ENCODE peak calls at places on chromosome 17, in nine cellular contexts. U is PC-9, D is GM23248, F is GM23338, C is H9, Y is endothelial cell of umbilical vein, T is fibroblast of lung, Z is OCI-LY7, M is IMR-90. P is an unnamed sample.
A peak's percentile ranks its signal among the peaks of the same experiment; 100 is the strongest.

GRCh38 chr17:48545022-48545376 is at the start of gene HOXB2:
- DNase-seq in T (no peak), Y (peak; percentile 78), F (peak; percentile 49), M (peak; percentile 77), D (peak; percentile 82), Z (no peak), U (no peak), C (no peak), P (no peak)

GRCh38 chr17:40854175-40854814 is 12.7 kb downstream of the KRT12 start:
- DNase-seq in Y (peak; percentile 59), T (peak; percentile 90), F (no peak), C (no peak), Z (no peak), U (no peak), M (peak; percentile 93), D (peak; percentile 94), P (peak; percentile 84)

GRCh38 chr17:75650874-75651273 is 16.1 kb downstream of the RECQL5 start:
- DNase-seq in Y (no peak), Z (no peak), T (no peak), D (no peak), F (no peak), M (no peak), U (no peak), C (no peak), P (no peak)

GRCh38 chr17:33929181-33929724 is 325.8 kb upstream of the CCL2 start:
- DNase-seq in C (peak; percentile 77), M (no peak), Z (no peak), U (no peak), Y (no peak), F (peak; percentile 74), T (no peak), D (no peak), P (no peak)

GRCh38 chr17:6502142-6502541 is 54.2 kb downstream of the PITPNM3 start:
- DNase-seq in T (no peak), U (no peak), Z (no peak), D (no peak), Y (no peak), M (no peak), F (no peak), C (no peak), P (no peak)

GRCh38 chr17:75632428-75632827 is 806 bp upstream of the SMIM5 start:
- DNase-seq in Y (no peak), F (no peak), M (no peak), Z (no peak), U (no peak), C (no peak), T (no peak), D (no peak), P (no peak)

GRCh38 chr17:73096201-73096600 is 3.7 kb upstream of the SLC39A11 start:
- DNase-seq in C (no peak), U (no peak), Z (no peak), M (no peak), F (no peak), D (no peak), T (no peak), Y (no peak), P (no peak)

GRCh38 chr17:17690156-17690737 is 9.0 kb downstream of the RAI1 start:
- DNase-seq in Z (no peak), T (no peak), F (no peak), C (no peak), M (no peak), U (peak; percentile 56), Y (no peak), D (no peak), P (no peak)

GRCh38 chr17:69677130-69677529 is 262.6 kb downstream of the MAP2K6 start:
- DNase-seq in Z (no peak), D (no peak), C (no peak), U (no peak), M (no peak), T (no peak), F (no peak), Y (peak; percentile 38), P (peak; percentile 39)

GRCh38 chr17:47239663-47240374 is 13.8 kb upstream of the ITGB3 start:
- DNase-seq in Y (peak; percentile 99), F (no peak), M (peak; percentile 98), T (peak; percentile 97), U (peak; percentile 87), Z (peak; percentile 43), C (no peak), D (peak; percentile 99), P (peak; percentile 100)

GRCh38 chr17:49241763-49242312 is 11.3 kb upstream of the PHOSPHO1 start:
- DNase-seq in M (no peak), T (no peak), U (no peak), F (no peak), D (no peak), C (no peak), Z (no peak), Y (no peak), P (peak; percentile 1)

GRCh38 chr17:39679521-39680192 is 8.2 kb downstream of the PGAP3 start:
- DNase-seq in Z (peak; percentile 27), F (no peak), U (no peak), D (no peak), C (no peak), T (no peak), Y (no peak), M (no peak), P (no peak)

GRCh38 chr17:64188088-64188487 is 58.1 kb upstream of the ERN1 start:
- DNase-seq in T (no peak), D (no peak), Z (no peak), F (no peak), Y (no peak), U (no peak), M (no peak), C (no peak), P (no peak)

DNA sequence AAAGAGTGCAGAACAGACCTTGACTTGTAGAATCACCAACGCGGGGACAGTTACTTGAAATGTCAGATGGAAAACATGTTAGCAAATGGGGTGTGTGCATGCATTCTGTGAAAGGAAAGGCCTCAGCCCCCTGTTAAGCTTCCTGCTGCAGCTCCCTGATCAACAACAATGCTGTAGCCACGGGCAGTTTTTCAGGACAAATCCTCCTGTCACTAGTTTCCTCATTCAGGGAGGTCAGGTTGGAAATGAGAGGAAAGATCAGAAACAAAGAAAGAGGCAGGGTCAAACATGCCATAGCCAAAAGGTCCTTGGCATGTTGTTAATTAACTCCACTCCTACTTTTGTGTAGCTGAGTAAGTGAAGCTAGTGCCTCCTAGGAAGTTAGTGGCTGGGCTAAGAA is 18.3 kb downstream of the SMIM36 start:
- DNase-seq in T (no peak), C (no peak), M (no peak), Y (no peak), U (no peak), F (no peak), Z (no peak), D (no peak), P (no peak)
- H2AFZ ChIP-seq in T (no peak overlapping the region), C (no peak overlapping the region), M (no peak overlapping the region), Y (no peak overlapping the region), U (no peak overlapping the region), F (peak overlapping the region; percentile 82), Z (no peak overlapping the region), D (no peak overlapping the region), P (no peak overlapping the region)

GRCh38 chr17:80034977-80035686 is 540 bp downstream of the TBC1D16 start:
- DNase-seq in T (peak; percentile 43), C (peak; percentile 25), Z (no peak), F (peak; percentile 70), Y (peak; percentile 68), U (peak; percentile 17), M (peak; percentile 43), D (peak; percentile 74), P (peak; percentile 31)
- H2AFZ ChIP-seq in T (no peak overlapping the region), C (no peak overlapping the region), Z (no peak overlapping the region), F (no peak overlapping the region), Y (peak overlapping the region; percentile 34), U (peak overlapping the region; percentile 84), M (peak overlapping the region; percentile 91), D (peak overlapping the region; percentile 70), P (peak overlapping the region; percentile 52)

DNA sequence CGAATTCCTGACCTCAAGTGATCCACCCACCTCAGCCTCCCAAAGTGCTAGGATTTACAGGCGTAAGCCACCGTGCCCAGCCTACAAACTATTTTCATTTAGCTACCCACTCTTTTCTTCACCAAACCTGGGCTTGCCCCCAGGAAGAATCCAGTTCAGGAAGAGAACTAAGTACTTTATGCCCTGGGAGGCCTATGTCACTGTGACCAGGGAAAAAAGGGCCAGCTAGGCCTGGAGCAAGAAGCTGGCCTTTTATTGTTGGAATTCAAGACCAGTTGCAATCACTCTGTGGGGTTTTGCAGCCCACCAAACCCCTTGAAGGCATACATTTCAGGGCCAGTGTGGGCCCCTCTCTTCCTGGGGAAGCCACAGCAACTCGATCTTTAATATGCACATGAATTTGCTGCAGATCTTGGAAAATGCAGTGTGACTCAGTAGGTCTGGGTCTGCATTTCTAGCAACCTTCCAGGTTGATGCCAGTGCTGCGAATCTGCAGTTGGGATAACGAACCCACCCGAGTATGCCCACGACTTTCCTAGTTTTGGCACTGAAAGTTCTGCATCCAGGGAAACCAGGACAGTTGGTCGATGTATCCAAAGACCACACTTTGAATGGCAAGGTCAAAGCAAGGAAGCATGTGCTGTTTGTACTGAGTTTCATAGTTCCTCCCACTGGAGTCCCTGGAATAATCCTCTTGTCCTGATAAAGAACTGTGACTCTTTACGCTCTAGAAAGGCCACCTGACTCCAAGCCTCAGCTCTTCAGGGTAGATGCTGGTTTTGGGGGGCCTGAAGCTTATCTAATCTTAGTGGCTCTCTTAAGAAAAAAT is 7.2 kb upstream of the MRPS23 start:
- DNase-seq in Y (no peak), Z (no peak), T (no peak), M (no peak), U (no peak), F (no peak), D (no peak), C (no peak), P (no peak)
- H2AFZ ChIP-seq in Y (no peak overlapping the region), Z (no peak overlapping the region), T (no peak overlapping the region), M (no peak overlapping the region), U (no peak overlapping the region), F (peak overlapping the region; percentile 28), D (no peak overlapping the region), C (no peak overlapping the region), P (no peak overlapping the region)

GRCh38 chr17:62727916-62728672 is 80.0 kb downstream of the MARCHF10 start:
- DNase-seq in U (no peak), M (no peak), F (peak; percentile 44), C (peak; percentile 54), Z (no peak), D (no peak), Y (peak; percentile 11), T (no peak), P (peak; percentile 24)
- H2AFZ ChIP-seq in U (no peak overlapping the region), M (peak overlapping the region; percentile 7), F (no peak overlapping the region), C (no peak overlapping the region), Z (no peak overlapping the region), D (no peak overlapping the region), Y (no peak overlapping the region), T (no peak overlapping the region), P (no peak overlapping the region)

P was measured in PC-3.